ENCODE peak calls at places on chromosome 12, in eight cellular contexts. E, N, Q, I, Y, M, W and U are unnamed samples.

GRCh38 chr12:94145231-94145979 is 3.0 kb upstream of the PLXNC1 start:
- DNase-seq in E (peak), N (peak), Q (no peak), I (no peak), Y (no peak), M (no peak), W (no peak), U (no peak)

GRCh38 chr12:6026998-6027397 is 81.9 kb upstream of the ANO2 start:
- DNase-seq in E (no peak), N (no peak), Q (peak), I (no peak), Y (no peak), M (no peak), W (no peak), U (no peak)

GRCh38 chr12:78586790-78587189 is 277.8 kb upstream of the SYT1 start:
- DNase-seq in E (no peak), N (no peak), Q (no peak), I (no peak), Y (no peak), M (no peak), W (no peak), U (peak)

GRCh38 chr12:85273411-85274075 is 6.5 kb upstream of the ALX1 start:
- DNase-seq in E (no peak), N (no peak), Q (no peak), I (no peak), Y (no peak), M (no peak), W (no peak), U (peak)

GRCh38 chr12:52222692-52223091 is 10.4 kb upstream of the KRT7 start:
- DNase-seq in E (no peak), N (no peak), Q (no peak), I (no peak), Y (no peak), M (no peak), W (no peak), U (peak)

GRCh38 chr12:71945121-71945520 is 6.5 kb downstream of the TPH2 start:
- DNase-seq in E (no peak), N (no peak), Q (no peak), I (no peak), Y (no peak), M (no peak), W (no peak), U (no peak)

GRCh38 chr12:116534341-116535121 is 24.6 kb upstream of the MAP1LC3B2 start:
- DNase-seq in E (peak), N (peak), Q (no peak), I (no peak), Y (no peak), M (no peak), W (peak), U (peak)

GRCh38 chr12:63922446-63922845 is 77.9 kb downstream of the SRGAP1 start:
- DNase-seq in E (no peak), N (no peak), Q (no peak), I (no peak), Y (no peak), M (no peak), W (no peak), U (no peak)

GRCh38 chr12:14365294-14366210 is at the start of gene ATF7IP:
- DNase-seq in E (peak), N (peak), Q (peak), I (peak), Y (peak), M (peak), W (peak), U (peak)

GRCh38 chr12:107337354-107338095 is 244.2 kb upstream of the CRY1 start:
- DNase-seq in E (no peak), N (no peak), Q (no peak), I (no peak), Y (no peak), M (no peak), W (no peak), U (no peak)

GRCh38 chr12:66070378-66071120 is 60.0 kb downstream of the LLPH start:
- DNase-seq in E (no peak), N (no peak), Q (no peak), I (no peak), Y (no peak), M (no peak), W (no peak), U (no peak)

GRCh38 chr12:128019996-128020544 is 246.9 kb upstream of the TMEM132C start:
- DNase-seq in E (no peak), N (no peak), Q (no peak), I (no peak), Y (no peak), M (no peak), W (no peak), U (no peak)

GRCh38 chr12:68231229-68231628 is 5.6 kb upstream of the IL26 start:
- DNase-seq in E (no peak), N (no peak), Q (no peak), I (no peak), Y (no peak), M (no peak), W (no peak), U (no peak)

GRCh38 chr12:105485321-105485910 is 154.9 kb downstream of the C12orf75 start:
- DNase-seq in E (no peak), N (no peak), Q (no peak), I (no peak), Y (no peak), M (no peak), W (no peak), U (no peak)

GRCh38 chr12:68331869-68332725 is at the start of gene MDM1:
- DNase-seq in E (peak), N (peak), Q (peak), I (peak), Y (peak), M (peak), W (peak), U (peak)

GRCh38 chr12:12788131-12788530 is 2.7 kb downstream of the APOLD1 start:
- DNase-seq in E (no peak), N (no peak), Q (no peak), I (no peak), Y (no peak), M (no peak), W (no peak), U (no peak)

GRCh38 chr12:34393086-34393820 is 371.0 kb downstream of the ALG10 start:
- DNase-seq in E (no peak), N (no peak), Q (peak), I (peak), Y (peak), M (no peak), W (no peak), U (peak)

GRCh38 chr12:70683976-70684375 is 46.7 kb upstream of the PTPRB start:
- DNase-seq in E (no peak), N (no peak), Q (no peak), I (no peak), Y (no peak), M (no peak), W (no peak), U (no peak)

GRCh38 chr12:132229926-132230325 is 85.7 kb downstream of the NOC4L start:
- DNase-seq in E (no peak), N (no peak), Q (no peak), I (no peak), Y (no peak), M (no peak), W (no peak), U (no peak)

GRCh38 chr12:19689801-19690472 is 250.6 kb downstream of the AEBP2 start:
- DNase-seq in E (no peak), N (no peak), Q (no peak), I (peak), Y (peak), M (no peak), W (no peak), U (no peak)

DNA sequence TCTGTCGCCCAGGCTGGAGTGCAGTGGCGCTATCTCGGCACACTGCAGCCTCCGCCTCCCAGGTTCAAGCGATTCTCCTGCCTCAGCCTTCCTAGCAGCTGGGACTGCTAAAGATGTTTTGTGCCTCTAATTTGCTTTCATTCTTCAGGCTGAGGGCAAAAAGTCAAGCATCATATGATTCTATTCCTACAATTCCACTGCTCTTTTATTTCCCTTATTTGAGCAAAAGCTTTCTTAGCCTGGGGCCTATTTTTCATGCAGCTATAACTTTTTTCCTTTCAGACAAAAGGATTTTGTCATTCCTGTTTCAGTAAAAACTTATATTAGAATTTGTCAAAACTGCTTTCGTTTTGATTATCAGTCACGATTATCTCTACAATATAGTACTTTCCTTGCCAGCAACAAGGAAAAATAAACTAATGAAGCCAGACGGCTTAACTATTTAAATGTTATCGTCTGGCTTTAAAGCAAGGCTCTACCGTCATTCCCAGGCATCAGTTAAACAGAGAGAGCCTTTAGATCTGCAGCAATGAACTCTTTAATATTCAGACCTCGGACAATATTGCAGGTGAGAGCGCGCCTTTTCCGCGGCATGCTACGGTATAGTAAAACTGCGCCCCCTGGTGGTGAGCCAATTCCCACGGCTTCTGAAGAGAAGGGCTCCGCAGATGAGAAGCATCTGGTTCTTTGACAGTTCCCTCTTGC is 1.4 kb upstream of the SLC2A13 start:
- DNase-seq in E (peak), N (peak), Q (peak), I (peak), Y (peak), M (peak), W (peak), U (peak)
- TF ChIP-seq POLR2AphosphoS5 in E (no peak), N (no peak), Q (no peak), I (no peak), Y (peak), M (no peak), W (peak), U (no peak)

GRCh38 chr12:2691340-2692111 is 103.2 kb upstream of the FKBP4 start:
- DNase-seq in E (no peak), N (peak), Q (no peak), I (no peak), Y (no peak), M (no peak), W (no peak), U (peak)
- TF ChIP-seq POLR2AphosphoS5 in E (no peak), N (no peak), Q (no peak), I (no peak), Y (no peak), M (peak), W (no peak), U (peak)

DNA sequence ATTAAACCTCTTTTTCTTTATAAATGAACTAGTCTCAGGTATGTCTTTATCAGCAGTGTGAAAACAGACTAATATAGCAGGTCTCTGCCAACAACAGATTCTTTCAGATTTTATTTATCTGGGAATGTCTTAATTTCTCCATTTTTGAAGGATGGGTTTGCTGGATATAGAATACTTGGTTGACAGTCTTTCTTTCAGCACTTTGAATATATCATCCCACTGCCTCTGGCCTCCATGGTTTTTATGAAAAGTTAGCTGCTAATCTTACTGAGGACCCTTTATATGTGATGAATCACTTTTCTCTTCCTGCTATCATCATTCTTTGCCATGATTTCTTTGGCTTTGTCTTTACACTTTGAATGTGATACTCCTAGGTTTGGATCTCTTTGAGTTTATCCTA is 148.0 kb downstream of the ANO6 start:
- DNase-seq in E (no peak), N (no peak), Q (no peak), I (no peak), Y (no peak), M (no peak), W (no peak), U (no peak)
- TF ChIP-seq POLR2AphosphoS5 in E (no peak), N (no peak), Q (no peak), I (no peak), Y (no peak), M (no peak), W (no peak), U (no peak)

DNA sequence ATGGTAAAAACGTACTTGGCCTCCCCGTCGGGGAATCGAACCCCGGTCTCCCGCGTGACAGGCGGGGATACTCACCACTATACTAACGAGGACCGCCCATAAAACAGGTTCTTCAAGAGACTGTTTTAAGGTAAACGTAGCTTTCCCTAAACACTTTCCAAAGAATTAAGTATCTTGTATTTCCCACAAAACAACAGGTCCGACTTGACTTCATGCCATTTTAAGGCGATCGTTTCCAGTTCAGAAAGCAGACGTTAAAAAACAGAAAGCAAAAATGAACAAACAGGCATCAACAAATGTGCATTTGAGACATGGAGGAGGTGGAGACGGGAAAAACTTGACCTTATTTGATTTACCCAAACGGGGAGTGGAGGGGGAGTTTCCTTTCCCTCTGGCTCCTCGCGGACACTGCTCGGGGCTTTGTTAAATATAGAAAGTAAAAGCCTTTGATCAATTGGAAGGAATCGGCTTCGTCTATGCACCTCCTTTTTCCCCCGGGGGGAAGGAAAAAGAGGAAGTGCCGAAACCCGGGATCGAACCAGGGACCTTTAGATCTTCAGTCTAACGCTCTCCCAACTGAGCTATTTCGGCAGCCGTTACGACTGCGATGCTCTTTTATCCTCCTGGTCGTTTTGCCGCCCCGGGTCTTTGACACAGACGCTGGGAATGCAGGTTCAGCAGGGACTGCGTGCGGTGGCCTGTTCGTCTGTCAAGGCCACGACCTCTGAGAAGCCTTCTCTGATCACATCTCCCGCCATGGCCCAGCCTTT is 13.1 kb upstream of the UBC start:
- DNase-seq in E (peak), N (peak), Q (peak), I (peak), Y (peak), M (no peak), W (peak), U (peak)
- TF ChIP-seq POLR2AphosphoS5 in E (no peak), N (no peak), Q (peak), I (peak), Y (peak), M (no peak), W (peak), U (no peak)

DNA sequence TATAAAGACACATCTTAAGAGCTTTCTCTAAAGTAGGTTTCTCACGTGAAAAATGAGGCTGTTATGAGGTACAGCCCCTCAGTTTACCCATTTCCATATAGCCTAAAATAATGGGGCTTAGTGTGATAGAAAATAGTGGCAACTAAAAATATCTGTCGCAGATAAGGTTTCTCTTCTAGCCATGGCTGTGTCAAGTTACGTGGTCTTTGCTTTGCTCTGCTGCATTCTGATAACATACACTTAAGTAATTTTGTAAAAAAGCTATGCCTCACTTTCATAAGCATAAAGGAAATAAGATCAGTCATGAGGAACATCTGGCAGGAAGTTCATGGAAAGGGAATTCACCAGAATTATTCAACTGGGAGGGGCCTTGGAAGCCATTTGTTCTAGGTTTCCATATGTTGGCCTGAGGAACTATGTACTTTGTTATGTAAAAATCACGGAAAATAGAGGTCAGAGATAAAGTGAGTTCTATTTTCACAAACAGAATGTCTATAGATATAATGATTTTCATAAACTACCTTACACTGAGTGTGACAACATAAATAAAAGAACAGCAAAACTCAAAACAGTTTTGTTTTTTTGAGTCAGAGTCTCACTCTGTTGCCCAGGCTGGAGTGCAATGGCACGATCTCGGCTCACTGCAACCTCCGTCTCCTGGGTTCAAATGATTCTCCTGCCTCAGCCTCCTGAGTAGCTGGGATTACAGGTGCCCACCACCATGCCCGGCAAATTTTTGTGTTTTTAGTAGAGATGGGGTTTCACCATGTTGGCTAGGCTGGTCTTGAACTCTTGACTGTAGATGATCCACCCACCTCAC is 195.6 kb upstream of the KRR1 start:
- DNase-seq in E (peak), N (peak), Q (no peak), I (no peak), Y (no peak), M (no peak), W (no peak), U (no peak)
- TF ChIP-seq POLR2AphosphoS5 in E (no peak), N (peak), Q (no peak), I (no peak), Y (no peak), M (no peak), W (no peak), U (no peak)

DNA sequence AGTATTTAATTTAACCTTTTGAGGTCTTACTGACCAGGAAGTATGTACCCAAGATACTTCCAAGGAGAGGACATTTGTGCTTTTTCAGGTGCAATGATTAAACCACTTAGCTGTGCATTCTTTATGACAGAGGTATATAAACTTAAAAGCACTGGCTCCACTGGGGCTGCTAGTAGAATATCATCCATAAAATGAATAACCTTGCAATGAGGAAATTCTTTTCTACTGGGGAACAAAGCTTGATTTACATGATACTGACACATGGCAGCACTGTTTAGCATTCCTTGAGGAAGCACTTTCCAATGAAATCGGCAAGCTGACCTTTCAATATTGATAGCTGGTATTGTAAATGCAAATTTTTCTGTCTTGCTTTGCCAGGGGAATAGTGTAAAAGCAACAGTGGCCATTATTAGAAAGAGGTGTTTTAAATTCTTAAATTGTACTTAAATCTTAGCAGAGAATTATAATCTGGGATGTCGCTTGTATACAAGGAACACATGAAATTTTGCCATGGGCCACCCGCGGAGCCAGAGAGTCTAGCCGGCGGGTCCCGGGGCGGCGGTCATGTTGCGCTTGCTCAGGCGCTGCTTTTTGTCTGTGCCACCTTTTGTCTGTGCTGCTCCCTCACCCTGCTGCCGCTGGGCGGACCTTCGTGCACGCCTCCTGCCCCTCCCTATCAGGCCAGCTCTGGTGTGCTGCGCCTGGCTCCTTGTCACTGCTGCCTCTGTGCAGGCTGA is 20.9 kb upstream of the BLTP3B start:
- DNase-seq in E (peak), N (peak), Q (peak), I (peak), Y (peak), M (peak), W (peak), U (peak)
- TF ChIP-seq POLR2AphosphoS5 in E (peak), N (no peak), Q (no peak), I (no peak), Y (no peak), M (peak), W (peak), U (peak)

GRCh38 chr12:111775205-111776193 is 8.8 kb downstream of the ALDH2 start:
- DNase-seq in E (peak), N (peak), Q (peak), I (peak), Y (peak), M (no peak), W (peak), U (peak)
- TF ChIP-seq POLR2AphosphoS5 in E (no peak), N (no peak), Q (no peak), I (peak), Y (peak), M (no peak), W (peak), U (peak)